ENCODE peak calls at places on chromosomes 12 and 14, in eight cellular contexts. K, N, V, G, W, C, F and O are unnamed samples.

GRCh38 chr12:97757431-97758091 is 295.0 kb downstream of the RMST start:
- DNase-seq in W (no peak), K (peak; percentile 31), F (no peak), C (no peak), N (no peak), V (no peak), G (no peak), O (no peak)

GRCh38 chr12:93702707-93703305 is 25.6 kb downstream of the CRADD start:
- DNase-seq in C (no peak), W (no peak), V (no peak), K (no peak), G (no peak), F (no peak), N (no peak), O (no peak)

GRCh38 chr14:69458350-69458749 is 26.2 kb upstream of the PLEKHD1 start:
- DNase-seq in V (peak; percentile 11), C (no peak), N (no peak), F (no peak), K (no peak), W (no peak), G (no peak), O (no peak)

GRCh38 chr12:65632131-65632855 is 192.0 kb upstream of the HMGA2 start:
- DNase-seq in G (no peak), W (no peak), K (peak; percentile 60), F (no peak), V (no peak), N (no peak), C (no peak), O (no peak)

GRCh38 chr14:61326847-61327246 is 5.5 kb downstream of the PRKCH start:
- DNase-seq in F (no peak), G (no peak), W (peak; percentile 76), V (peak; percentile 79), C (peak; percentile 38), N (peak; percentile 71), K (peak; percentile 15), O (no peak)

GRCh38 chr14:92252291-92252690 is 70.7 kb upstream of the SLC24A4 start:
- DNase-seq in F (no peak), G (no peak), V (no peak), N (no peak), C (no peak), K (no peak), W (no peak), O (no peak)

GRCh38 chr12:93767524-93767863 is 90.3 kb downstream of the CRADD start:
- DNase-seq in N (no peak), K (no peak), W (no peak), C (no peak), F (no peak), G (no peak), V (no peak), O (no peak)

GRCh38 chr12:332581-333205 is 56.4 kb downstream of the KDM5A start:
- DNase-seq in K (no peak), V (no peak), W (no peak), F (no peak), N (no peak), C (no peak), G (no peak), O (no peak)

GRCh38 chr12:19311165-19311564 is 128.1 kb upstream of the AEBP2 start:
- DNase-seq in F (no peak), K (no peak), N (no peak), C (no peak), G (no peak), W (no peak), V (peak; percentile 82), O (no peak)

GRCh38 chr12:60644076-60644475 is 1048.2 kb downstream of the SLC16A7 start:
- DNase-seq in V (no peak), F (no peak), N (peak; percentile 37), W (no peak), C (no peak), K (no peak), G (no peak), O (no peak)

GRCh38 chr12:2277492-2278153 is 224.8 kb downstream of the CACNA1C start:
- DNase-seq in N (no peak), K (no peak), W (no peak), V (no peak), C (no peak), G (no peak), F (no peak), O (no peak)

GRCh38 chr14:61103541-61104339 is 122.7 kb downstream of the SLC38A6 start:
- DNase-seq in N (peak; percentile 93), V (peak; percentile 62), W (peak; percentile 78), C (no peak), G (peak; percentile 96), K (peak; percentile 99), F (no peak), O (peak; percentile 92)

GRCh38 chr12:52580496-52580895 is 6.9 kb upstream of the KRT74 start:
- DNase-seq in W (no peak), G (no peak), C (no peak), N (peak; percentile 15), F (no peak), K (no peak), V (no peak), O (no peak)

GRCh38 chr14:98290596-98290995 is 981.4 kb downstream of the BCL11B start:
- DNase-seq in G (no peak), V (no peak), K (no peak), F (no peak), W (no peak), N (no peak), C (no peak), O (no peak)

GRCh38 chr12:17028348-17028747 is 422.4 kb upstream of the LMO3 start:
- DNase-seq in C (no peak), N (peak; percentile 29), F (no peak), G (no peak), V (no peak), K (no peak), W (no peak), O (no peak)

GRCh38 chr12:117875652-117876491 is 92.9 kb downstream of the KSR2 start:
- DNase-seq in F (no peak), G (no peak), C (no peak), V (peak; percentile 4), N (peak; percentile 96), W (no peak), K (peak; percentile 2), O (no peak)

GRCh38 chr14:56423591-56423991 is 156.0 kb upstream of the TMEM260 start:
- DNase-seq in G (no peak), W (no peak), C (no peak), F (no peak), K (peak; percentile 73), N (no peak), V (no peak), O (peak; percentile 44)

GRCh38 chr14:73870525-73871235 is 16.0 kb upstream of the ZNF410 start:
- DNase-seq in K (peak; percentile 14), N (peak; percentile 92), V (no peak), F (no peak), C (no peak), W (no peak), G (no peak), O (no peak)

GRCh38 chr14:68924392-68925158 is 54.5 kb downstream of the ACTN1 start:
- DNase-seq in W (no peak), N (peak; percentile 85), F (no peak), G (no peak), K (peak; percentile 51), C (no peak), V (no peak), O (no peak)

GRCh38 chr12:106480259-106480658 is 102.5 kb upstream of the RFX4 start:
- DNase-seq in V (no peak), W (no peak), C (no peak), F (no peak), K (no peak), G (no peak), N (no peak), O (no peak)

GRCh38 chr12:102480401-102480800 is at the start of gene IGF1:
- DNase-seq in V (no peak), C (no peak), G (no peak), N (peak; percentile 38), K (peak; percentile 63), W (no peak), F (no peak), O (no peak)

GRCh38 chr12:114918535-114919233 is 234.7 kb upstream of the TBX3 start:
- DNase-seq in G (peak; percentile 79), V (no peak), N (no peak), C (no peak), F (no peak), K (peak; percentile 80), W (no peak), O (no peak)

GRCh38 chr14:64950889-64951288 is 8.3 kb upstream of the GPX2 start:
- DNase-seq in W (peak; percentile 89), V (no peak), F (no peak), K (no peak), C (no peak), N (no peak), G (no peak), O (no peak)

GRCh38 chr12:23204933-23205778 is 580.2 kb downstream of the ETNK1 start:
- DNase-seq in W (no peak), N (peak; percentile 69), C (no peak), V (peak; percentile 11), G (peak; percentile 18), F (no peak), K (peak; percentile 79), O (peak; percentile 41)

GRCh38 chr12:64780531-64781373 is 21.5 kb upstream of the GNS start:
- DNase-seq in F (no peak), N (peak; percentile 40), V (peak; percentile 69), K (no peak), G (peak; percentile 44), W (peak; percentile 60), C (peak; percentile 39), O (no peak)